ENCODE peak calls at places on chromosomes 16 and 17, in eight cellular contexts. One of them, this sample, is unnamed.

GRCh38 chr17:19281161-19281560 is 44.0 kb downstream of the EPN2 start:
- DNase-seq in IMR-90: no peak
- DNase-seq in esophagus muscularis mucosa: no peak
- DNase-seq in GM12878: no peak
- DNase-seq in A549: no peak
- DNase-seq in fibroblast of lung: no peak
- DNase-seq in stomach: no peak
- DNase-seq in WTC11: no peak
- DNase-seq in this sample: no peak

GRCh38 chr17:55734128-55734781 is 11.6 kb upstream of the TMEM100 start:
- DNase-seq in IMR-90: peak
- DNase-seq in esophagus muscularis mucosa: no peak
- DNase-seq in GM12878: no peak
- DNase-seq in A549: no peak
- DNase-seq in fibroblast of lung: no peak
- DNase-seq in stomach: no peak
- DNase-seq in WTC11: peak
- DNase-seq in this sample: no peak

GRCh38 chr16:47697826-47698225 is 236.7 kb downstream of the PHKB start:
- DNase-seq in IMR-90: no peak
- DNase-seq in esophagus muscularis mucosa: no peak
- DNase-seq in GM12878: no peak
- DNase-seq in A549: no peak
- DNase-seq in fibroblast of lung: no peak
- DNase-seq in stomach: no peak
- DNase-seq in WTC11: no peak
- DNase-seq in this sample: no peak

GRCh38 chr16:79402920-79403319 is 197.6 kb downstream of the MAF start:
- DNase-seq in IMR-90: no peak
- DNase-seq in esophagus muscularis mucosa: no peak
- DNase-seq in GM12878: no peak
- DNase-seq in A549: no peak
- DNase-seq in fibroblast of lung: no peak
- DNase-seq in stomach: no peak
- DNase-seq in WTC11: no peak
- DNase-seq in this sample: no peak

GRCh38 chr17:55341432-55341831 is 76.7 kb downstream of the HLF start:
- DNase-seq in IMR-90: peak
- DNase-seq in esophagus muscularis mucosa: no peak
- DNase-seq in GM12878: peak
- DNase-seq in A549: no peak
- DNase-seq in fibroblast of lung: no peak
- DNase-seq in stomach: no peak
- DNase-seq in WTC11: no peak
- DNase-seq in this sample: no peak

GRCh38 chr17:59846391-59847165 is 46.2 kb downstream of the TUBD1 start:
- DNase-seq in IMR-90: peak
- DNase-seq in esophagus muscularis mucosa: peak
- DNase-seq in GM12878: peak
- DNase-seq in A549: peak
- DNase-seq in fibroblast of lung: peak
- DNase-seq in stomach: peak
- DNase-seq in WTC11: no peak
- DNase-seq in this sample: no peak

GRCh38 chr16:30715777-30716445 is 16.9 kb downstream of the SRCAP start:
- DNase-seq in IMR-90: peak
- DNase-seq in esophagus muscularis mucosa: no peak
- DNase-seq in GM12878: no peak
- DNase-seq in A549: peak
- DNase-seq in fibroblast of lung: no peak
- DNase-seq in stomach: no peak
- DNase-seq in WTC11: no peak
- DNase-seq in this sample: peak

GRCh38 chr17:79829004-79829403 is 10.2 kb downstream of the CBX4 start:
- DNase-seq in IMR-90: no peak
- DNase-seq in esophagus muscularis mucosa: no peak
- DNase-seq in GM12878: no peak
- DNase-seq in A549: no peak
- DNase-seq in fibroblast of lung: no peak
- DNase-seq in stomach: no peak
- DNase-seq in WTC11: no peak
- DNase-seq in this sample: no peak

GRCh38 chr16:89279666-89280481 is 62.4 kb downstream of the ZNF778 start:
- DNase-seq in IMR-90: no peak
- DNase-seq in esophagus muscularis mucosa: no peak
- DNase-seq in GM12878: no peak
- DNase-seq in A549: no peak
- DNase-seq in fibroblast of lung: no peak
- DNase-seq in stomach: no peak
- DNase-seq in WTC11: no peak
- DNase-seq in this sample: no peak

GRCh38 chr16:55418586-55418985 is 60.4 kb upstream of the MMP2 start:
- DNase-seq in IMR-90: peak
- DNase-seq in esophagus muscularis mucosa: no peak
- DNase-seq in GM12878: no peak
- DNase-seq in A549: no peak
- DNase-seq in fibroblast of lung: no peak
- DNase-seq in stomach: no peak
- DNase-seq in WTC11: peak
- DNase-seq in this sample: no peak

GRCh38 chr17:83080641-83081560 is 1.5 kb downstream of the METRNL start:
- DNase-seq in IMR-90: peak
- DNase-seq in esophagus muscularis mucosa: no peak
- DNase-seq in GM12878: no peak
- DNase-seq in A549: no peak
- DNase-seq in fibroblast of lung: peak
- DNase-seq in stomach: peak
- DNase-seq in WTC11: no peak
- DNase-seq in this sample: no peak

GRCh38 chr17:68097161-68097805 is 61.7 kb downstream of the KPNA2 start:
- DNase-seq in IMR-90: peak
- DNase-seq in esophagus muscularis mucosa: no peak
- DNase-seq in GM12878: no peak
- DNase-seq in A549: no peak
- DNase-seq in fibroblast of lung: no peak
- DNase-seq in stomach: no peak
- DNase-seq in WTC11: no peak
- DNase-seq in this sample: no peak

GRCh38 chr16:8569650-8570338 is 20.5 kb downstream of the TMEM114 start:
- DNase-seq in IMR-90: no peak
- DNase-seq in esophagus muscularis mucosa: no peak
- DNase-seq in GM12878: no peak
- DNase-seq in A549: no peak
- DNase-seq in fibroblast of lung: no peak
- DNase-seq in stomach: no peak
- DNase-seq in WTC11: peak
- DNase-seq in this sample: no peak

GRCh38 chr16:1543085-1543896 is 9.8 kb downstream of the TMEM204 start:
- DNase-seq in IMR-90: peak
- DNase-seq in esophagus muscularis mucosa: no peak
- DNase-seq in GM12878: peak
- DNase-seq in A549: peak
- DNase-seq in fibroblast of lung: peak
- DNase-seq in stomach: peak
- DNase-seq in WTC11: peak
- DNase-seq in this sample: peak

GRCh38 chr16:15539197-15539596 is 103.8 kb downstream of the MARF1 start:
- DNase-seq in IMR-90: no peak
- DNase-seq in esophagus muscularis mucosa: no peak
- DNase-seq in GM12878: no peak
- DNase-seq in A549: no peak
- DNase-seq in fibroblast of lung: no peak
- DNase-seq in stomach: no peak
- DNase-seq in WTC11: peak
- DNase-seq in this sample: no peak

GRCh38 chr16:30853758-30854157 is 40.1 kb downstream of the BCL7C start:
- DNase-seq in IMR-90: peak
- DNase-seq in esophagus muscularis mucosa: no peak
- DNase-seq in GM12878: no peak
- DNase-seq in A549: no peak
- DNase-seq in fibroblast of lung: no peak
- DNase-seq in stomach: no peak
- DNase-seq in WTC11: no peak
- DNase-seq in this sample: no peak

GRCh38 chr17:75881678-75882454 is 3.5 kb upstream of the TRIM47 start:
- DNase-seq in IMR-90: no peak
- DNase-seq in esophagus muscularis mucosa: no peak
- DNase-seq in GM12878: no peak
- DNase-seq in A549: no peak
- DNase-seq in fibroblast of lung: no peak
- DNase-seq in stomach: no peak
- DNase-seq in WTC11: no peak
- DNase-seq in this sample: no peak

GRCh38 chr16:2963611-2964415 is at the start of gene KREMEN2:
- DNase-seq in IMR-90: no peak
- DNase-seq in esophagus muscularis mucosa: no peak
- DNase-seq in GM12878: no peak
- DNase-seq in A549: peak
- DNase-seq in fibroblast of lung: no peak
- DNase-seq in stomach: no peak
- DNase-seq in WTC11: peak
- DNase-seq in this sample: no peak
- TF ChIP-seq CTCF in IMR-90: no peak
- TF ChIP-seq CTCF in esophagus muscularis mucosa: no peak
- TF ChIP-seq CTCF in GM12878: peak
- TF ChIP-seq CTCF in A549: no peak
- TF ChIP-seq CTCF in fibroblast of lung: no peak
- TF ChIP-seq CTCF in stomach: no peak
- TF ChIP-seq CTCF in WTC11: no peak
- TF ChIP-seq CTCF in this sample: no peak

GRCh38 chr17:50270430-50271172 is 3.7 kb upstream of the TMEM92 start:
- DNase-seq in IMR-90: peak
- DNase-seq in esophagus muscularis mucosa: no peak
- DNase-seq in GM12878: no peak
- DNase-seq in A549: no peak
- DNase-seq in fibroblast of lung: peak
- DNase-seq in stomach: peak
- DNase-seq in WTC11: peak
- DNase-seq in this sample: peak
- TF ChIP-seq CTCF in IMR-90: no peak
- TF ChIP-seq CTCF in esophagus muscularis mucosa: no peak
- TF ChIP-seq CTCF in GM12878: no peak
- TF ChIP-seq CTCF in A549: peak
- TF ChIP-seq CTCF in fibroblast of lung: no peak
- TF ChIP-seq CTCF in stomach: no peak
- TF ChIP-seq CTCF in WTC11: no peak
- TF ChIP-seq CTCF in this sample: peak

GRCh38 chr17:48551206-48551597 is 6.3 kb upstream of the HOXB2 start:
- DNase-seq in IMR-90: peak
- DNase-seq in esophagus muscularis mucosa: no peak
- DNase-seq in GM12878: no peak
- DNase-seq in A549: no peak
- DNase-seq in fibroblast of lung: peak
- DNase-seq in stomach: no peak
- DNase-seq in WTC11: no peak
- DNase-seq in this sample: no peak

GRCh38 chr17:48551601-48552452 is 6.9 kb upstream of the HOXB2 start:
- DNase-seq in IMR-90: peak
- DNase-seq in esophagus muscularis mucosa: no peak
- DNase-seq in GM12878: no peak
- DNase-seq in A549: no peak
- DNase-seq in fibroblast of lung: peak
- DNase-seq in stomach: no peak
- DNase-seq in WTC11: no peak
- DNase-seq in this sample: no peak

GRCh38 chr17:48548687-48549621 is 4.0 kb upstream of the HOXB2 start:
- DNase-seq in IMR-90: peak
- DNase-seq in esophagus muscularis mucosa: no peak
- DNase-seq in GM12878: no peak
- DNase-seq in A549: no peak
- DNase-seq in fibroblast of lung: peak
- DNase-seq in stomach: no peak
- DNase-seq in WTC11: no peak
- DNase-seq in this sample: no peak

GRCh38 chr17:48549909-48550308 is 5.0 kb upstream of the HOXB2 start:
- DNase-seq in IMR-90: peak
- DNase-seq in esophagus muscularis mucosa: no peak
- DNase-seq in GM12878: no peak
- DNase-seq in A549: no peak
- DNase-seq in fibroblast of lung: peak
- DNase-seq in stomach: no peak
- DNase-seq in WTC11: no peak
- DNase-seq in this sample: no peak

DNA sequence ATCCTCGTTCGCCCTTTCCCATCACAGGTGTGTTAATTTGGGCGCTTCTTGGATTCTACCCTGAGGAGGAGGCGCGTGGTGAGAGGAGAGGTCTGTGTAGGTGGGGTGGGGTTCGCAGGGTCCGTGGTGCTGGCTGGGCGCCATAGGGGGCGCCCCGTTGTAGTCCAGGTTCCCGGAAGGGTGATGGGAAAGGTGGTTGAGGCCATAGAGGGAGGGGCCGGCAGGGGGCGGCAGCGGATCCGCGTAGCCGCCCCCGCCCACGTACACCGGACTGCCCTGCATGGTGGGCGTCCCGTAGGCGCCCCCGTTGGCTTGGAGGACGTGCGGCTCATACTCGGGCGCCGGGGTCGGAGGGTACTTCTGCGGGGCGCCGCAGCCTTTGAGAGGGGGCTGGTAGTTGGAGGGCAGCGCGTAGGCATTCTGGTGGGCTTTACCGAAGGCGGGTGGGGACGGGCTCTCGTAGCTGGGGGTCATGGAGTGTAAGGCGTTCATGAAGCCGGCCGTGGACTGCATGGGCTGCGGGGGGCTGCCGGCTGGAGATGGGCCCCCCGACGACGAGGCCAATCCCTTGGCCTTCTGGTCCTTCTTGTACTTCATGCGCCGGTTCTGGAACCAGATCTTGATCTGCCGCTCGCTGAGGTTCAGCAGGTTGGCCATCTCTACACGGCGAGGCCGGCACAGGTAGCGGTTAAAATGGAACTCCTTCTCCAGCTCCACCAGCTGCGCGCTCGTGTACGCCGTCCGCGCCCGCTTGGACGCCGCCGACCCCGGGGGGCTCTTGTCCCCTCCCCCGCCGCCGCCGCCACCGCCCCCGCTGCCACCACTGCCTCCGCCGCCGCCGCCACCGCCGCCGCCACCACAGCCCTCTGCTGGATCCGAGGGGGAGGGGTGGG is 5.7 kb upstream of the HOXB2 start:
- DNase-seq in IMR-90: peak
- DNase-seq in esophagus muscularis mucosa: no peak
- DNase-seq in GM12878: no peak
- DNase-seq in A549: no peak
- DNase-seq in fibroblast of lung: peak
- DNase-seq in stomach: no peak
- DNase-seq in WTC11: peak
- DNase-seq in this sample: no peak
- TF ChIP-seq CTCF in IMR-90: peak
- TF ChIP-seq CTCF in esophagus muscularis mucosa: peak
- TF ChIP-seq CTCF in GM12878: no peak
- TF ChIP-seq CTCF in A549: peak
- TF ChIP-seq CTCF in fibroblast of lung: peak
- TF ChIP-seq CTCF in stomach: no peak
- TF ChIP-seq CTCF in WTC11: peak
- TF ChIP-seq CTCF in this sample: no peak

GRCh38 chr17:17402558-17402957 is 74.2 kb upstream of the MED9 start:
- DNase-seq in IMR-90: peak
- DNase-seq in esophagus muscularis mucosa: no peak
- DNase-seq in GM12878: no peak
- DNase-seq in A549: no peak
- DNase-seq in fibroblast of lung: no peak
- DNase-seq in stomach: no peak
- DNase-seq in WTC11: no peak
- DNase-seq in this sample: no peak
- TF ChIP-seq CTCF in IMR-90: no peak
- TF ChIP-seq CTCF in esophagus muscularis mucosa: no peak
- TF ChIP-seq CTCF in GM12878: no peak
- TF ChIP-seq CTCF in A549: no peak
- TF ChIP-seq CTCF in fibroblast of lung: no peak
- TF ChIP-seq CTCF in stomach: no peak
- TF ChIP-seq CTCF in WTC11: no peak
- TF ChIP-seq CTCF in this sample: no peak